ENCODE peak calls at places on chromosomes 16 and 17, in eight cellular contexts. C is nephron progenitor cell; S is brain microvascular endothelial cell; Z is left ventricle myocardium inferior; B is cardiac muscle cell; P is tibial nerve; J is CD8-positive, alpha-beta T cell; O is AG10803. R is an unnamed sample.

GRCh38 chr17:73901249-73901648 is 257.0 kb upstream of the SDK2 start:
- DNase-seq in O (no peak), B (no peak), Z (no peak), C (no peak), S (no peak), J (no peak), P (no peak), R (no peak)

GRCh38 chr17:10814083-10814482 is 10.2 kb upstream of the TMEM238L start:
- DNase-seq in S (no peak), B (no peak), P (no peak), Z (no peak), O (no peak), C (no peak), J (no peak), R (no peak)

GRCh38 chr17:28131592-28131991 is 89.1 kb downstream of the NLK start:
- DNase-seq in Z (no peak), P (no peak), S (peak), B (no peak), C (no peak), O (peak), J (no peak), R (no peak)

GRCh38 chr17:15343749-15344148 is 2.4 kb upstream of the TEKT3 start:
- DNase-seq in J (no peak), O (peak), Z (no peak), S (peak), C (no peak), B (no peak), P (no peak), R (no peak)

GRCh38 chr17:27552467-27552779 is 78.6 kb upstream of the LGALS9 start:
- DNase-seq in C (no peak), O (peak), J (no peak), B (no peak), Z (no peak), P (no peak), S (no peak), R (no peak)

GRCh38 chr17:53765609-53766008 is 57.1 kb upstream of the KIF2B start:
- DNase-seq in O (no peak), P (no peak), J (no peak), S (no peak), C (no peak), B (no peak), Z (no peak), R (no peak)

GRCh38 chr16:84310642-84311041 is 16.0 kb downstream of the WFDC1 start:
- DNase-seq in S (no peak), P (no peak), O (no peak), J (no peak), B (no peak), C (no peak), Z (no peak), R (no peak)

GRCh38 chr17:58006563-58006923 is 503 bp downstream of the SRSF1 start:
- DNase-seq in O (peak), Z (peak), B (peak), S (peak), J (peak), C (peak), P (peak), R (peak)

GRCh38 chr17:76051071-76051467 is 21.2 kb downstream of the SRP68 start:
- DNase-seq in Z (no peak), C (no peak), B (no peak), O (no peak), J (no peak), P (no peak), S (peak), R (no peak)

GRCh38 chr17:9208381-9208780 is 187.1 kb downstream of the NTN1 start:
- DNase-seq in B (no peak), O (no peak), S (no peak), P (no peak), C (no peak), J (no peak), Z (no peak), R (no peak)

GRCh38 chr16:60755907-60756306 is 1280.3 kb downstream of the CDH8 start:
- DNase-seq in S (no peak), C (no peak), Z (no peak), B (peak), P (no peak), J (no peak), O (peak), R (no peak)

GRCh38 chr17:55576237-55576998 is 65.2 kb upstream of the SMIM36 start:
- DNase-seq in C (no peak), B (no peak), Z (no peak), J (no peak), S (peak), O (peak), P (peak), R (no peak)

GRCh38 chr17:30380106-30380420 is 1.3 kb downstream of the CPD start:
- DNase-seq in Z (no peak), S (no peak), O (no peak), B (no peak), J (no peak), C (no peak), P (no peak), R (no peak)

GRCh38 chr16:47779201-47780016 is 318.3 kb downstream of the PHKB start:
- DNase-seq in C (no peak), P (no peak), J (no peak), O (peak), B (no peak), Z (no peak), S (peak), R (no peak)

GRCh38 chr17:42392664-42393415 is 4.6 kb upstream of the STAT3 start:
- DNase-seq in P (no peak), S (no peak), Z (no peak), O (no peak), B (no peak), C (no peak), J (no peak), R (no peak)

DNA sequence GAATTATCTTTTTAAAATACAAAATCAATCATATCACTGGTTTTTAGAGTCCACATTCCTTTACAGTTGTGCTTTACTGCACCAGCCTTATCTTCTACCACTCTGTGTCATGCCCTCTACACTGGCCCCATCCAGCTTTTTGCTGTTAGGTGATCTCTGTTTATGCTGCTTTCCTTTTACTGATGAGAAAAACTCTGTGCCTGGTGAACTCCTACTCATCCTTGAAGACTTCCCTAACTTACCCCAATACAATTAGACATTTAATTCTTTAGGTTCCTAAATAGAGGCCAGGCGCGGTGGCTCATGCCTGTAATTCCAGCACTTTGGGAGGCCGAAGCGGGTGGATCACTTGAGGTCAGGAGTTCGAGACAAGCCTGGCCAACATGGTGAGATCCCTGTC is 64.6 kb downstream of the MRTFB start:
- DNase-seq in P (no peak), S (no peak), J (no peak), B (no peak), C (no peak), Z (no peak), O (no peak), R (no peak)
- TF ChIP-seq CTCF in P (no peak), S (no peak), J (no peak), B (no peak), C (no peak), Z (no peak), O (no peak), R (no peak)

GRCh38 chr17:64145751-64146417 is 15.9 kb upstream of the ERN1 start:
- DNase-seq in S (peak), J (peak), Z (peak), O (peak), P (peak), B (peak), C (peak), R (peak)
- TF ChIP-seq CTCF in S (no peak), J (no peak), Z (peak), O (no peak), P (no peak), B (no peak), C (no peak), R (no peak)

DNA sequence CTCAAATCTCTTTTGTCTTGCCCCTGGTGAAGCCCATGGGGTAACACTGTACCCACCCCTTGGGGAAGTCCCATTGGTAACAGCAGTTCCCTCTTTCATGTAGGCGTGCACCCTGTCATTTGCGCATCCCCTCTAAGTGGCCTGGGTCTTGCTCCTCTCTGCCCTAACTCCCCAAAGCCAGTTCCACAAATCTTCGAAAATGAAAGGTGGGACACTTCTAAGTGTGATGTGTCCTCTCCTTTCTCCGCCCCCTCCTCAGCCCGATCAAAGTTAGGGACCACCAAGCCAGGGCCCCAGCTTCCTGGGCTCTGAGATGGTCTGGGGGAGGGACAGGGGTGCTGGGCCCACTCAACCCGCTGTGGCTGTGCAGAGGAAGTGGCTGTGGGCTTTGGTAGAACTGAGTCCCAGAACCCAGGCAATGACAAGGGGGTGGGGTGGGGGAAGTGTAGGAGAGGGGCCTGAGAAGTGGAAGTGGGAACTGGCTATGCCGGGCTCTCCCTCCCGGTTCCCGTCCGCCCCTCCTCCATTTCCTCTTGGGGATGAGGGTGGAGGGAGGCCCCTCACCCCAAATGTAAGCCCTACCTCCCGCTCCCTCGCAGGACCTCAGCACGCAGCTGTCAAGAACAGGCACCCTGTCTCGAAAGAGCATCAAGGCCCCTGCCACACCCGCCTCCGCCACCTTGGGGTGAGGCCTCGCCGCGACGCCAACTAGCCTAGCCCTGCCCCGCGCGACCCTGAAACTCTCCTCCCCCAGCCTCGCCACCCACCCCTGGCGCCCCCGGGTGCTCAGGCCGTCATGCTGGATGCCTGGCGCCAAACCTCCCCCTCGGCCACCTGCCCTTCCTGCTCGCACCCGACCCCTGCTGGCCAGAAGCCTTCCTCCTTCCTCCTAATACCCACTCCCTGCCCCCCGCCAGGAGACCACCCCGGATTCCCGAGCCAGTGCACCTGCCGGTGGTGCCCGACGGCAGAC is 8.7 kb downstream of the ABI3 start:
- DNase-seq in P (no peak), Z (peak), S (no peak), J (no peak), B (no peak), C (no peak), O (no peak), R (no peak)
- TF ChIP-seq CTCF in P (no peak), Z (no peak), S (peak), J (peak), B (peak), C (no peak), O (peak), R (no peak)

GRCh38 chr16:705748-706188 is at the start of gene FBXL16:
- DNase-seq in P (no peak), O (no peak), S (no peak), Z (no peak), C (peak), J (no peak), B (no peak), R (no peak)

GRCh38 chr16:706189-707061 is 824 bp upstream of the FBXL16 start:
- DNase-seq in Z (no peak), P (no peak), J (no peak), S (no peak), C (no peak), O (no peak), B (no peak), R (no peak)

GRCh38 chr16:703406-703805 is 2.2 kb downstream of the FBXL16 start:
- DNase-seq in S (no peak), J (no peak), C (no peak), P (no peak), O (no peak), B (no peak), Z (no peak), R (no peak)

GRCh38 chr16:704047-704446 is 1.6 kb downstream of the FBXL16 start:
- DNase-seq in O (no peak), P (no peak), C (no peak), B (no peak), S (no peak), Z (no peak), J (no peak), R (no peak)

DNA sequence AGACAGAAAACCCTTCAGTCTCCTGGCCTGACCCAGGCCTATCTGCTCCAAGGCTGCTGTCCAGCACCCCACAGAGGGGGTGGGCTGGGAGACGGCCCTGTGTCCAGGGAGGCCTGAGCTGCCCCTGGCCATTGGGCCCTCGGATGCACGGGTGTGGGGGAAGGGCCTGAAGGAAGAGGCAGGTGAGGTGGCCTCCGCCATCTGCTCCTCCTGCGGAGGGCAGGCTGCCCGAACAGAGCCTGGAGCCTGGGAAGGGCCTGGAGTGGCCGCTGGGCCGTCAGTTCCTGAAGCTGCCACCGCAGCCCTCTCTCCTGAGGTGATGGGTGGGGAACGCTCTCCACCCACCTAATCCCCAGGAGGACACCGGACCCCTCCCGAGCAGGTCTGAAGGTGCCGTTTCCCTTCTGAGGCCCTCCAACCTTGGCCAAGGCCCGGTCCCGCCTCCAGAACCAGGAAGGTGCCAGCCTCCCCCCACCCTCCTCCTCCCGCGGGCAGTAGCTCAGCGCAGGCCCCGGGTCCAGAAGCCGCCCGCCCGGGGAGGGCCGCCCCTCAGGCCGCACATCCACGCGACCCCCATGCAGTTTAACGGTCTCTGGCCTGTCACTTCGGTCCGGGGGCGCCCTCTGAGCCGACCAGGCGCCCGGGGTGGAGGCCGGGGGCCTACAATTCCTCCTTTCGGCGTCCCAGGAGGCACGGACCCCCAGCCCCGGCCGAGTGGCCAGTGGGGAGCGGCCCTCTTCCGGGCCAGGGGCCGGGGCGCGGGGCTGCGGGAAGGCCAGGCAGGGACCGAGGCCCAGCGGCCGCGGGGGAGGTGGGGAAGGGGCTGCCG is 835 bp downstream of the FBXL16 start:
- DNase-seq in Z (no peak), P (no peak), J (no peak), O (no peak), S (no peak), B (peak), C (no peak), R (no peak)
- TF ChIP-seq CTCF in Z (no peak), P (no peak), J (no peak), O (no peak), S (no peak), B (no peak), C (no peak), R (no peak)

GRCh38 chr16:3998793-3999478 is 117.3 kb downstream of the ADCY9 start:
- DNase-seq in B (no peak), J (no peak), C (no peak), S (peak), Z (no peak), P (no peak), O (peak), R (no peak)
- TF ChIP-seq CTCF in B (peak), J (no peak), C (no peak), S (no peak), Z (no peak), P (no peak), O (peak), R (peak)

GRCh38 chr17:3732171-3732570 is 8.5 kb downstream of the HASPIN start:
- DNase-seq in S (peak), B (no peak), Z (no peak), P (no peak), O (peak), C (no peak), J (no peak), R (no peak)
- TF ChIP-seq CTCF in S (no peak), B (no peak), Z (no peak), P (no peak), O (peak), C (no peak), J (no peak), R (no peak)

GRCh38 chr16:25257956-25258855 is 561 bp upstream of the ZKSCAN2 start:
- DNase-seq in B (peak), P (peak), C (peak), O (peak), Z (peak), J (peak), S (peak), R (peak)
- TF ChIP-seq CTCF in B (no peak), P (no peak), C (no peak), O (no peak), Z (no peak), J (no peak), S (peak), R (no peak)